ENCODE peak calls at places on chromosomes 2 and 18, in five cellular contexts. One of them, this sample, is unnamed.

GRCh38 chr18:62938006-62938405 is 222.7 kb downstream of the PHLPP1 start:
- DNase-seq in BJ: peak
- DNase-seq in astrocyte of the spinal cord: no peak
- DNase-seq in left ventricle myocardium inferior: no peak
- DNase-seq in esophagus muscularis mucosa: no peak
- DNase-seq in this sample: no peak

GRCh38 chr2:188853307-188853706 is 120.9 kb upstream of the COL3A1 start:
- DNase-seq in BJ: peak
- DNase-seq in astrocyte of the spinal cord: peak
- DNase-seq in left ventricle myocardium inferior: no peak
- DNase-seq in esophagus muscularis mucosa: no peak
- DNase-seq in this sample: peak

GRCh38 chr2:236785611-236786057 is 216.0 kb downstream of the ACKR3 start:
- DNase-seq in BJ: no peak
- DNase-seq in astrocyte of the spinal cord: peak
- DNase-seq in left ventricle myocardium inferior: no peak
- DNase-seq in esophagus muscularis mucosa: no peak
- DNase-seq in this sample: no peak

GRCh38 chr2:156891609-156892008 is 365.9 kb upstream of the GALNT5 start:
- DNase-seq in BJ: no peak
- DNase-seq in astrocyte of the spinal cord: no peak
- DNase-seq in left ventricle myocardium inferior: no peak
- DNase-seq in esophagus muscularis mucosa: no peak
- DNase-seq in this sample: no peak

GRCh38 chr2:199261221-199261620 is 196.5 kb downstream of the SATB2 start:
- DNase-seq in BJ: peak
- DNase-seq in astrocyte of the spinal cord: peak
- DNase-seq in left ventricle myocardium inferior: no peak
- DNase-seq in esophagus muscularis mucosa: no peak
- DNase-seq in this sample: no peak

GRCh38 chr2:17373736-17374135 is 144.5 kb downstream of the RAD51AP2 start:
- DNase-seq in BJ: no peak
- DNase-seq in astrocyte of the spinal cord: peak
- DNase-seq in left ventricle myocardium inferior: no peak
- DNase-seq in esophagus muscularis mucosa: no peak
- DNase-seq in this sample: no peak

GRCh38 chr18:41972067-41973000 is 17.3 kb downstream of the PIK3C3 start:
- DNase-seq in BJ: no peak
- DNase-seq in astrocyte of the spinal cord: peak
- DNase-seq in left ventricle myocardium inferior: no peak
- DNase-seq in esophagus muscularis mucosa: no peak
- DNase-seq in this sample: no peak

GRCh38 chr18:12403601-12404506 is 3.9 kb upstream of the PRELID3A start:
- DNase-seq in BJ: peak
- DNase-seq in astrocyte of the spinal cord: peak
- DNase-seq in left ventricle myocardium inferior: no peak
- DNase-seq in esophagus muscularis mucosa: no peak
- DNase-seq in this sample: peak

GRCh38 chr18:9832871-9833270 is 52.9 kb upstream of the TXNDC2 start:
- DNase-seq in BJ: no peak
- DNase-seq in astrocyte of the spinal cord: no peak
- DNase-seq in left ventricle myocardium inferior: no peak
- DNase-seq in esophagus muscularis mucosa: peak
- DNase-seq in this sample: no peak

GRCh38 chr18:10120622-10121021 is 206.8 kb downstream of the VAPA start:
- DNase-seq in BJ: no peak
- DNase-seq in astrocyte of the spinal cord: no peak
- DNase-seq in left ventricle myocardium inferior: no peak
- DNase-seq in esophagus muscularis mucosa: no peak
- DNase-seq in this sample: no peak

GRCh38 chr18:43279015-43279758 is 1.9 kb upstream of the SYT4 start:
- DNase-seq in BJ: no peak
- DNase-seq in astrocyte of the spinal cord: peak
- DNase-seq in left ventricle myocardium inferior: no peak
- DNase-seq in esophagus muscularis mucosa: no peak
- DNase-seq in this sample: no peak

GRCh38 chr2:20225294-20226151 is 593 bp upstream of the SDC1 start:
- DNase-seq in BJ: no peak
- DNase-seq in astrocyte of the spinal cord: peak
- DNase-seq in left ventricle myocardium inferior: peak
- DNase-seq in esophagus muscularis mucosa: no peak
- DNase-seq in this sample: no peak

GRCh38 chr2:234266952-234267351 is 216.4 kb downstream of the SPP2 start:
- DNase-seq in BJ: no peak
- DNase-seq in astrocyte of the spinal cord: no peak
- DNase-seq in left ventricle myocardium inferior: no peak
- DNase-seq in esophagus muscularis mucosa: no peak
- DNase-seq in this sample: no peak

GRCh38 chr2:150878347-150878746 is 383.3 kb downstream of the RBM43 start:
- DNase-seq in BJ: no peak
- DNase-seq in astrocyte of the spinal cord: peak
- DNase-seq in left ventricle myocardium inferior: no peak
- DNase-seq in esophagus muscularis mucosa: no peak
- DNase-seq in this sample: no peak

GRCh38 chr18:24918257-24918656 is 433.7 kb downstream of the ZNF521 start:
- DNase-seq in BJ: no peak
- DNase-seq in astrocyte of the spinal cord: no peak
- DNase-seq in left ventricle myocardium inferior: no peak
- DNase-seq in esophagus muscularis mucosa: no peak
- DNase-seq in this sample: no peak

GRCh38 chr2:215657844-215658243 is 222.0 kb upstream of the FN1 start:
- DNase-seq in BJ: peak
- DNase-seq in astrocyte of the spinal cord: peak
- DNase-seq in left ventricle myocardium inferior: no peak
- DNase-seq in esophagus muscularis mucosa: no peak
- DNase-seq in this sample: peak

GRCh38 chr2:187302146-187302545 is 145.9 kb downstream of the CALCRL start:
- DNase-seq in BJ: no peak
- DNase-seq in astrocyte of the spinal cord: peak
- DNase-seq in left ventricle myocardium inferior: no peak
- DNase-seq in esophagus muscularis mucosa: no peak
- DNase-seq in this sample: no peak

GRCh38 chr2:187296869-187297268 is 151.2 kb downstream of the CALCRL start:
- DNase-seq in BJ: no peak
- DNase-seq in astrocyte of the spinal cord: no peak
- DNase-seq in left ventricle myocardium inferior: no peak
- DNase-seq in esophagus muscularis mucosa: no peak
- DNase-seq in this sample: no peak

GRCh38 chr2:187302619-187303018 is 145.4 kb downstream of the CALCRL start:
- DNase-seq in BJ: no peak
- DNase-seq in astrocyte of the spinal cord: peak
- DNase-seq in left ventricle myocardium inferior: no peak
- DNase-seq in esophagus muscularis mucosa: no peak
- DNase-seq in this sample: no peak

GRCh38 chr2:187297806-187298205 is 150.2 kb downstream of the CALCRL start:
- DNase-seq in BJ: no peak
- DNase-seq in astrocyte of the spinal cord: no peak
- DNase-seq in left ventricle myocardium inferior: no peak
- DNase-seq in esophagus muscularis mucosa: no peak
- DNase-seq in this sample: no peak

DNA sequence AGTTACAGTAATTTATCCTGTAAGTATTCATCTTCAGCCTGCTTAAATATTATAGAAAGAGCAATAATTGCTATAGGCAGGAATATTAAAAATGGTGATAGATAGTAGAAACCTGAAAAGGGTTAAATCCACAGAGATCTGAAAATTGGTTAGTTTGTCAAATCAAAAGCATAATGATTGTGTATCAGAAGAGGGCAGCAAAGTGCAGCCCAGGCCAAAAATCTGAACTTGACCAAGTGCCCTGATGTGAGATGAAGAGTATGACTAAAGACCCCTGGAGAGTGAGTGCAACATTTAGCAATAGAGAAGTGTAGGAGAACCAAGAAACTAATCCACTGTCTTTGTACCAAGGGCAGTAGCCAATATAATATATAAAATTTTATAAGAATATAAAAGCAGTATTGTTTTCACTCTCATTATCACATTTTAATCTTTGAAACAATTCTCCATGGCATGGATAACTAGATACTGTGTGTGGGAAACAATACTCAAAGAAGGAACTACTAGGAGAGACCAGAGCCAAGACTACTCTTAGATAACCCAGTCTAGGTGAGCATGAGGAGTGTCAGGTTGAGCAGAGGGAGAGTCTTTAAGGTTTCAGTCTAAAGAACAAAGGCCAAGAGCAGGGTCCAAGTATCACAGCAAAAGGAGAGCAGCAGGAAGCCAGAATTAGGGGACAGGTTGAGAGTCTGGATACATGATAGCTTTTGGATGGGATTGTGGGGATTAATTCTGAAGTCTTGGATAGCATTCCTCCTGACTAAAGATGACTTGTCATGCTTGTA is 148.7 kb downstream of the CALCRL start:
- DNase-seq in BJ: no peak
- DNase-seq in astrocyte of the spinal cord: peak
- DNase-seq in left ventricle myocardium inferior: no peak
- DNase-seq in esophagus muscularis mucosa: no peak
- DNase-seq in this sample: no peak
- TF ChIP-seq CTCF in BJ: peak
- TF ChIP-seq CTCF in astrocyte of the spinal cord: peak
- TF ChIP-seq CTCF in left ventricle myocardium inferior: peak
- TF ChIP-seq CTCF in esophagus muscularis mucosa: peak
- TF ChIP-seq CTCF in this sample: peak

GRCh38 chr2:168116448-168116847 is 130.9 kb downstream of the STK39 start:
- DNase-seq in BJ: no peak
- DNase-seq in astrocyte of the spinal cord: peak
- DNase-seq in left ventricle myocardium inferior: no peak
- DNase-seq in esophagus muscularis mucosa: no peak
- DNase-seq in this sample: no peak

GRCh38 chr2:168120730-168121129 is 126.7 kb downstream of the STK39 start:
- DNase-seq in BJ: no peak
- DNase-seq in astrocyte of the spinal cord: no peak
- DNase-seq in left ventricle myocardium inferior: no peak
- DNase-seq in esophagus muscularis mucosa: no peak
- DNase-seq in this sample: no peak

GRCh38 chr2:168119519-168120141 is 127.8 kb downstream of the STK39 start:
- DNase-seq in BJ: peak
- DNase-seq in astrocyte of the spinal cord: peak
- DNase-seq in left ventricle myocardium inferior: no peak
- DNase-seq in esophagus muscularis mucosa: no peak
- DNase-seq in this sample: peak

GRCh38 chr2:168118733-168119518 is 128.5 kb downstream of the STK39 start:
- DNase-seq in BJ: peak
- DNase-seq in astrocyte of the spinal cord: peak
- DNase-seq in left ventricle myocardium inferior: no peak
- DNase-seq in esophagus muscularis mucosa: no peak
- DNase-seq in this sample: peak

GRCh38 chr2:168120310-168120709 is 127.1 kb downstream of the STK39 start:
- DNase-seq in BJ: no peak
- DNase-seq in astrocyte of the spinal cord: no peak
- DNase-seq in left ventricle myocardium inferior: no peak
- DNase-seq in esophagus muscularis mucosa: no peak
- DNase-seq in this sample: no peak
- TF ChIP-seq CTCF in BJ: no peak
- TF ChIP-seq CTCF in astrocyte of the spinal cord: peak
- TF ChIP-seq CTCF in left ventricle myocardium inferior: no peak
- TF ChIP-seq CTCF in esophagus muscularis mucosa: no peak
- TF ChIP-seq CTCF in this sample: no peak

DNA sequence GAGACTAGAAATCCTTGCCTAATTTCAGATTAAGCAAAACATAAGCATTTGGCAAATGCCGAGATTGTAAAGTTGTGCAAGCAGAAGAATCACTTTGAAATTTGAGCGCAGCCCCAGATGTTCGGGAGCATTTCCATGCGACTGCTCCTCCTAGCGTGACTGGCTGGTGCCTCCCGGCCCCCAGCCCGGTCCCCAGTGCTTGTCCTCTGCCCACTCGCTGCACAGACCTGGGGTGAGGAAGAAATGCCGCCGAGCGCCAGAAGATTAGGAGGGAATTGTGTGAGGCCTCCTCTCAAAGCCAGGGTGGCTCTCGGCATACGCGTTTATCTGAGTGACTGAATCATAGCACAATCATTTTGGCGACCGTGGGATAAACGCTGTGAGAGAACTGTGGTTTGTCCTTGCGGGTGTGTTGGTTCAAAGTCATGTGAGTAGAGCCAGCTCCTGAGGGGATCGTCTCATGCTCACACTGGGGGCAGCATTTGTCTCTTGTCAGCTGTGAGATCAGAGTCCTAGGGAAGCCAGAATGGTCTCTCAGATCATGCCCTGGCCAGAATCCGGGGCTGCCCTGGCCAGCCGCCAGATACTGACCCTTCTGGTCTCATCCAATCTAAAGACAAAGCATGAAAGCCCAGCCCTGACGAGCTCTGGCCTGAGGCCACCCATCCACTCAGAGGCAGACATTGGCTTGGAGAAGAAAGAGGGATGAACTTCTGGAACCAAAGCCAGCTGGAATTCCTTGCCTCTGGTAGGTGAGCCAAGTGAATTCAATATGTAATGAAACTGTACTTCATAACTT is 189.3 kb downstream of the SH3RF3 start:
- DNase-seq in BJ: peak
- DNase-seq in astrocyte of the spinal cord: peak
- DNase-seq in left ventricle myocardium inferior: peak
- DNase-seq in esophagus muscularis mucosa: peak
- DNase-seq in this sample: peak
- TF ChIP-seq CTCF in BJ: peak
- TF ChIP-seq CTCF in astrocyte of the spinal cord: peak
- TF ChIP-seq CTCF in left ventricle myocardium inferior: peak
- TF ChIP-seq CTCF in esophagus muscularis mucosa: peak
- TF ChIP-seq CTCF in this sample: peak

GRCh38 chr18:26458526-26459232 is 89.7 kb downstream of the KCTD1 start:
- DNase-seq in BJ: no peak
- DNase-seq in astrocyte of the spinal cord: peak
- DNase-seq in left ventricle myocardium inferior: no peak
- DNase-seq in esophagus muscularis mucosa: peak
- DNase-seq in this sample: no peak

GRCh38 chr18:26459340-26459739 is 89.0 kb downstream of the KCTD1 start:
- DNase-seq in BJ: no peak
- DNase-seq in astrocyte of the spinal cord: no peak
- DNase-seq in left ventricle myocardium inferior: no peak
- DNase-seq in esophagus muscularis mucosa: peak
- DNase-seq in this sample: no peak

GRCh38 chr18:26457195-26457594 is 91.2 kb downstream of the KCTD1 start:
- DNase-seq in BJ: no peak
- DNase-seq in astrocyte of the spinal cord: no peak
- DNase-seq in left ventricle myocardium inferior: no peak
- DNase-seq in esophagus muscularis mucosa: peak
- DNase-seq in this sample: no peak

GRCh38 chr18:26456070-26456491 is 92.3 kb downstream of the KCTD1 start:
- DNase-seq in BJ: no peak
- DNase-seq in astrocyte of the spinal cord: no peak
- DNase-seq in left ventricle myocardium inferior: no peak
- DNase-seq in esophagus muscularis mucosa: peak
- DNase-seq in this sample: no peak

GRCh38 chr18:26457611-26458350 is 90.6 kb downstream of the KCTD1 start:
- DNase-seq in BJ: no peak
- DNase-seq in astrocyte of the spinal cord: no peak
- DNase-seq in left ventricle myocardium inferior: no peak
- DNase-seq in esophagus muscularis mucosa: peak
- DNase-seq in this sample: no peak
- TF ChIP-seq CTCF in BJ: no peak
- TF ChIP-seq CTCF in astrocyte of the spinal cord: peak
- TF ChIP-seq CTCF in left ventricle myocardium inferior: peak
- TF ChIP-seq CTCF in esophagus muscularis mucosa: no peak
- TF ChIP-seq CTCF in this sample: no peak

GRCh38 chr2:181431674-181432073 is 25.5 kb upstream of the ITGA4 start:
- DNase-seq in BJ: no peak
- DNase-seq in astrocyte of the spinal cord: no peak
- DNase-seq in left ventricle myocardium inferior: no peak
- DNase-seq in esophagus muscularis mucosa: no peak
- DNase-seq in this sample: no peak

GRCh38 chr2:181426687-181427086 is 30.5 kb upstream of the ITGA4 start:
- DNase-seq in BJ: no peak
- DNase-seq in astrocyte of the spinal cord: no peak
- DNase-seq in left ventricle myocardium inferior: no peak
- DNase-seq in esophagus muscularis mucosa: no peak
- DNase-seq in this sample: no peak

GRCh38 chr2:181430406-181431199 is 26.6 kb upstream of the ITGA4 start:
- DNase-seq in BJ: no peak
- DNase-seq in astrocyte of the spinal cord: no peak
- DNase-seq in left ventricle myocardium inferior: no peak
- DNase-seq in esophagus muscularis mucosa: no peak
- DNase-seq in this sample: no peak
- TF ChIP-seq CTCF in BJ: peak
- TF ChIP-seq CTCF in astrocyte of the spinal cord: peak
- TF ChIP-seq CTCF in left ventricle myocardium inferior: no peak
- TF ChIP-seq CTCF in esophagus muscularis mucosa: no peak
- TF ChIP-seq CTCF in this sample: peak

This sample was measured in AG09319.